ENCODE peak calls at places on chromosomes 16 and 17, in ten cellular contexts. One of them, this sample, is unnamed.

GRCh38 chr17:61157246-61157887 is 242.3 kb upstream of the TBX2 start:
- DNase-seq in suprapubic skin: no peak
- DNase-seq in HL-60: no peak
- DNase-seq in SK-N-SH: peak; percentile 54
- DNase-seq in esophagus muscularis mucosa: no peak
- DNase-seq in spleen: no peak
- DNase-seq in H1: no peak
- DNase-seq in sigmoid colon: no peak
- DNase-seq in HCT116: no peak
- DNase-seq in endothelial cell of umbilical vein: no peak
- DNase-seq in this sample: no peak

GRCh38 chr16:17467923-17468540 is 2.7 kb downstream of the XYLT1 start:
- DNase-seq in HCT116: no peak
- DNase-seq in spleen: peak; percentile 81
- DNase-seq in SK-N-SH: peak; percentile 80
- DNase-seq in H1: no peak
- DNase-seq in esophagus muscularis mucosa: no peak
- DNase-seq in sigmoid colon: peak; percentile 94
- DNase-seq in endothelial cell of umbilical vein: no peak
- DNase-seq in suprapubic skin: peak; percentile 73
- DNase-seq in HL-60: no peak
- DNase-seq in this sample: peak; percentile 48

GRCh38 chr16:73356401-73357079 is 308.6 kb upstream of the ZFHX3 start:
- DNase-seq in esophagus muscularis mucosa: no peak
- DNase-seq in HL-60: no peak
- DNase-seq in SK-N-SH: no peak
- DNase-seq in spleen: no peak
- DNase-seq in endothelial cell of umbilical vein: no peak
- DNase-seq in sigmoid colon: no peak
- DNase-seq in H1: no peak
- DNase-seq in HCT116: no peak
- DNase-seq in suprapubic skin: no peak
- DNase-seq in this sample: no peak

GRCh38 chr17:9676084-9676483 is 30.8 kb downstream of the USP43 start:
- DNase-seq in endothelial cell of umbilical vein: no peak
- DNase-seq in spleen: no peak
- DNase-seq in esophagus muscularis mucosa: no peak
- DNase-seq in HCT116: no peak
- DNase-seq in SK-N-SH: no peak
- DNase-seq in HL-60: no peak
- DNase-seq in suprapubic skin: no peak
- DNase-seq in H1: no peak
- DNase-seq in sigmoid colon: no peak
- DNase-seq in this sample: no peak

GRCh38 chr17:79005063-79005861 is 4.3 kb downstream of the CANT1 start:
- DNase-seq in SK-N-SH: no peak
- DNase-seq in H1: no peak
- DNase-seq in suprapubic skin: peak; percentile 59
- DNase-seq in endothelial cell of umbilical vein: peak; percentile 13
- DNase-seq in esophagus muscularis mucosa: no peak
- DNase-seq in HCT116: no peak
- DNase-seq in sigmoid colon: peak; percentile 54
- DNase-seq in spleen: no peak
- DNase-seq in HL-60: no peak
- DNase-seq in this sample: peak; percentile 71

GRCh38 chr16:29729116-29729521 is 16.7 kb downstream of the C16orf54 start:
- DNase-seq in sigmoid colon: no peak
- DNase-seq in HCT116: peak; percentile 57
- DNase-seq in SK-N-SH: peak; percentile 71
- DNase-seq in endothelial cell of umbilical vein: peak; percentile 43
- DNase-seq in esophagus muscularis mucosa: no peak
- DNase-seq in spleen: no peak
- DNase-seq in HL-60: no peak
- DNase-seq in suprapubic skin: no peak
- DNase-seq in H1: no peak
- DNase-seq in this sample: no peak

GRCh38 chr17:83199500-83200201 is 120.2 kb downstream of the METRNL start:
- DNase-seq in suprapubic skin: peak; percentile 76
- DNase-seq in esophagus muscularis mucosa: no peak
- DNase-seq in endothelial cell of umbilical vein: no peak
- DNase-seq in spleen: peak; percentile 94
- DNase-seq in HCT116: no peak
- DNase-seq in H1: no peak
- DNase-seq in SK-N-SH: no peak
- DNase-seq in HL-60: peak; percentile 76
- DNase-seq in sigmoid colon: peak; percentile 73
- DNase-seq in this sample: peak; percentile 23

GRCh38 chr16:87764600-87765472 is 950 bp downstream of the KLHDC4 start:
- DNase-seq in sigmoid colon: no peak
- DNase-seq in suprapubic skin: no peak
- DNase-seq in spleen: peak; percentile 81
- DNase-seq in SK-N-SH: peak; percentile 51
- DNase-seq in esophagus muscularis mucosa: no peak
- DNase-seq in endothelial cell of umbilical vein: no peak
- DNase-seq in HL-60: no peak
- DNase-seq in H1: no peak
- DNase-seq in HCT116: no peak
- DNase-seq in this sample: no peak

GRCh38 chr17:44547625-44548297 is 9.5 kb upstream of the FZD2 start:
- DNase-seq in esophagus muscularis mucosa: no peak
- DNase-seq in sigmoid colon: no peak
- DNase-seq in HL-60: no peak
- DNase-seq in endothelial cell of umbilical vein: no peak
- DNase-seq in spleen: no peak
- DNase-seq in H1: no peak
- DNase-seq in HCT116: no peak
- DNase-seq in suprapubic skin: no peak
- DNase-seq in SK-N-SH: no peak
- DNase-seq in this sample: no peak

GRCh38 chr16:82363026-82363816 is 193.2 kb upstream of the MPHOSPH6 start:
- DNase-seq in SK-N-SH: no peak
- DNase-seq in spleen: no peak
- DNase-seq in sigmoid colon: no peak
- DNase-seq in esophagus muscularis mucosa: peak; percentile 79
- DNase-seq in suprapubic skin: no peak
- DNase-seq in HCT116: no peak
- DNase-seq in endothelial cell of umbilical vein: no peak
- DNase-seq in H1: no peak
- DNase-seq in HL-60: no peak
- DNase-seq in this sample: no peak

GRCh38 chr17:34614698-34615097 is 35.3 kb downstream of the TMEM132E start:
- DNase-seq in HCT116: no peak
- DNase-seq in spleen: no peak
- DNase-seq in H1: no peak
- DNase-seq in SK-N-SH: no peak
- DNase-seq in sigmoid colon: no peak
- DNase-seq in HL-60: no peak
- DNase-seq in suprapubic skin: no peak
- DNase-seq in esophagus muscularis mucosa: no peak
- DNase-seq in endothelial cell of umbilical vein: no peak
- DNase-seq in this sample: no peak

GRCh38 chr17:80942360-80943345 is 49.0 kb upstream of the CHMP6 start:
- DNase-seq in HCT116: no peak
- DNase-seq in spleen: peak; percentile 79
- DNase-seq in suprapubic skin: peak; percentile 94
- DNase-seq in H1: no peak
- DNase-seq in endothelial cell of umbilical vein: no peak
- DNase-seq in HL-60: no peak
- DNase-seq in esophagus muscularis mucosa: peak; percentile 98
- DNase-seq in sigmoid colon: peak; percentile 99
- DNase-seq in SK-N-SH: no peak
- DNase-seq in this sample: peak; percentile 87

GRCh38 chr17:37708616-37709212 is 36.1 kb downstream of the HNF1B start:
- DNase-seq in HCT116: no peak
- DNase-seq in H1: no peak
- DNase-seq in endothelial cell of umbilical vein: no peak
- DNase-seq in SK-N-SH: no peak
- DNase-seq in suprapubic skin: no peak
- DNase-seq in esophagus muscularis mucosa: no peak
- DNase-seq in sigmoid colon: no peak
- DNase-seq in HL-60: no peak
- DNase-seq in spleen: no peak
- DNase-seq in this sample: no peak

GRCh38 chr17:76888661-76889060 is 20.5 kb downstream of the MGAT5B start:
- DNase-seq in HCT116: no peak
- DNase-seq in H1: no peak
- DNase-seq in esophagus muscularis mucosa: no peak
- DNase-seq in suprapubic skin: no peak
- DNase-seq in SK-N-SH: no peak
- DNase-seq in HL-60: no peak
- DNase-seq in sigmoid colon: no peak
- DNase-seq in endothelial cell of umbilical vein: no peak
- DNase-seq in spleen: peak; percentile 44
- DNase-seq in this sample: no peak
- TF ChIP-seq CTCF in HCT116: no peak
- TF ChIP-seq CTCF in H1: peak; percentile 69
- TF ChIP-seq CTCF in esophagus muscularis mucosa: no peak
- TF ChIP-seq CTCF in suprapubic skin: no peak
- TF ChIP-seq CTCF in SK-N-SH: peak; percentile 17
- TF ChIP-seq CTCF in HL-60: no peak
- TF ChIP-seq CTCF in sigmoid colon: no peak
- TF ChIP-seq CTCF in endothelial cell of umbilical vein: no peak
- TF ChIP-seq CTCF in spleen: no peak
- TF ChIP-seq CTCF in this sample: no peak

DNA sequence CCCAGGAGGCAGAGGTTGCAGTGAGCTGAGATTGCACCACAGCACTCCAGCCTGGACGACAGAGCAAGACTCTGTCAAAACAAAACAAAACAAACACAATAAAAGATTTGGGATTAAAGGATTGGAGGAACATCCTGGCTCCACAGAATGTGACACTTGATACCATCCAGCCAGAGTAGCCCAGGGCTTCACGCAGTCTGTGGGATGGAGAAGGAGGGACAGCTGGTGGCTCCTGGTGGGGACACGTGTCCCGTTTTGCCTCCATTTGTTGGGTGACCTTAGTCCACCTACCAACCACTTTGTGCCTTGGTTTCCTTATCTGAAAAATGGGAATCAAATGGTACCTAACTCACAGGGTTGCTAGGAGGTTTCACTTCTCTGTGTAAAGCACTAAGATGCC is 12.4 kb upstream of the CYB561 start:
- DNase-seq in spleen: no peak
- DNase-seq in sigmoid colon: no peak
- DNase-seq in HCT116: no peak
- DNase-seq in HL-60: no peak
- DNase-seq in esophagus muscularis mucosa: no peak
- DNase-seq in suprapubic skin: no peak
- DNase-seq in SK-N-SH: peak; percentile 13
- DNase-seq in endothelial cell of umbilical vein: no peak
- DNase-seq in H1: no peak
- DNase-seq in this sample: no peak
- H3K27ac ChIP-seq in spleen: no peak overlapping the region
- H3K27ac ChIP-seq in sigmoid colon: no peak overlapping the region
- H3K27ac ChIP-seq in HCT116: no peak overlapping the region
- H3K27ac ChIP-seq in HL-60: no peak overlapping the region
- H3K27ac ChIP-seq in esophagus muscularis mucosa: no peak overlapping the region
- H3K27ac ChIP-seq in suprapubic skin: no peak overlapping the region
- H3K27ac ChIP-seq in SK-N-SH: no peak overlapping the region
- H3K27ac ChIP-seq in endothelial cell of umbilical vein: no peak overlapping the region
- H3K27ac ChIP-seq in H1: no peak overlapping the region
- H3K27ac ChIP-seq in this sample: no peak overlapping the region

GRCh38 chr16:81251871-81252270 is 13.4 kb downstream of the BCO1 start:
- DNase-seq in sigmoid colon: no peak
- DNase-seq in esophagus muscularis mucosa: no peak
- DNase-seq in spleen: no peak
- DNase-seq in endothelial cell of umbilical vein: no peak
- DNase-seq in SK-N-SH: no peak
- DNase-seq in H1: no peak
- DNase-seq in HL-60: no peak
- DNase-seq in suprapubic skin: no peak
- DNase-seq in HCT116: no peak
- DNase-seq in this sample: no peak
- TF ChIP-seq POLR2AphosphoS5 in sigmoid colon: peak; percentile 69
- TF ChIP-seq POLR2AphosphoS5 in esophagus muscularis mucosa: no peak
- TF ChIP-seq POLR2AphosphoS5 in spleen: no peak
- TF ChIP-seq POLR2AphosphoS5 in endothelial cell of umbilical vein: no peak
- TF ChIP-seq POLR2AphosphoS5 in SK-N-SH: no peak
- TF ChIP-seq POLR2AphosphoS5 in H1: no peak
- TF ChIP-seq POLR2AphosphoS5 in HL-60: no peak
- TF ChIP-seq POLR2AphosphoS5 in suprapubic skin: no peak
- TF ChIP-seq POLR2AphosphoS5 in HCT116: no peak
- TF ChIP-seq POLR2AphosphoS5 in this sample: no peak

GRCh38 chr16:9124444-9124843 is 33.0 kb downstream of the HAPSTR1 start:
- DNase-seq in HCT116: no peak
- DNase-seq in esophagus muscularis mucosa: no peak
- DNase-seq in suprapubic skin: no peak
- DNase-seq in HL-60: no peak
- DNase-seq in SK-N-SH: no peak
- DNase-seq in H1: no peak
- DNase-seq in endothelial cell of umbilical vein: no peak
- DNase-seq in spleen: peak; percentile 63
- DNase-seq in sigmoid colon: peak; percentile 32
- DNase-seq in this sample: no peak

GRCh38 chr16:9123871-9124270 is 32.4 kb downstream of the HAPSTR1 start:
- DNase-seq in suprapubic skin: peak; percentile 74
- DNase-seq in esophagus muscularis mucosa: no peak
- DNase-seq in endothelial cell of umbilical vein: no peak
- DNase-seq in spleen: peak; percentile 93
- DNase-seq in sigmoid colon: peak; percentile 71
- DNase-seq in HCT116: peak; percentile 54
- DNase-seq in H1: no peak
- DNase-seq in HL-60: no peak
- DNase-seq in SK-N-SH: no peak
- DNase-seq in this sample: peak; percentile 82

GRCh38 chr16:9126609-9127008 is 35.2 kb downstream of the HAPSTR1 start:
- DNase-seq in HL-60: no peak
- DNase-seq in sigmoid colon: peak; percentile 13
- DNase-seq in endothelial cell of umbilical vein: no peak
- DNase-seq in SK-N-SH: no peak
- DNase-seq in H1: no peak
- DNase-seq in HCT116: no peak
- DNase-seq in esophagus muscularis mucosa: no peak
- DNase-seq in spleen: no peak
- DNase-seq in suprapubic skin: no peak
- DNase-seq in this sample: no peak

GRCh38 chr16:9125658-9126492 is 34.4 kb downstream of the HAPSTR1 start:
- DNase-seq in SK-N-SH: no peak
- DNase-seq in spleen: no peak
- DNase-seq in HCT116: no peak
- DNase-seq in H1: no peak
- DNase-seq in endothelial cell of umbilical vein: no peak
- DNase-seq in HL-60: no peak
- DNase-seq in esophagus muscularis mucosa: no peak
- DNase-seq in suprapubic skin: no peak
- DNase-seq in sigmoid colon: peak; percentile 38
- DNase-seq in this sample: no peak

DNA sequence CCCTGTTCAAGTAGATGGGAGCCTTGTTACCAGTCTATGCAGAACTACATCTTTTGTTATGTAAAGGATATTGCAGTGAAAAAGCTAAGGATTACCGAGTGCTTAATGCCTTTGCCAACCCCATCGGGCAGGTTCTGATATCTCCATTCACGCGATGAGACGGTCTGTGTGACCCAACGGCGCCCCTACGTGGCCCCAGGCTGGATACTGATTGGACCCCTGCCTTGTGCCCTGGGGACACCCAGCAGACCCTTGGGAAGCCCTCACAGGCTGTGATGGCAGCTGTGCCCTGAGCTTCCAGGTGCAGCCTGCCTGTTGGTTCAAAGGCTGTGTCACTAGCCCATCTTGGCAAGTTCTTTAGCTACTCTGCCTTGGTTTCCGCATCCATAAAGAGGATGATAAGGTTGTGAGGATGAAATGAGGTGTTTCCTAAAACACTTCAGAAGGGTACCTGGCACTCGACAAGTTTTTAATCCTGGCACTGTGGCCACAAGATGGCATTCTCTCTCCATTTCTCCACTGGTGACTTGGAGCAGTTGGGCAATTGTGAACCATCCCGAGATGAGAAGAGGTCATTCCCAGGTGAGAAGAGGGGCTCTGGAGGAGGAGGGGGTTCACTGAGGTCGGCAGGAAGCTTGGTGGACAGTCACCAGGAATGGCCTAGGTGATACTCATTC is 33.6 kb downstream of the HAPSTR1 start:
- DNase-seq in endothelial cell of umbilical vein: no peak
- DNase-seq in esophagus muscularis mucosa: no peak
- DNase-seq in sigmoid colon: no peak
- DNase-seq in H1: no peak
- DNase-seq in spleen: no peak
- DNase-seq in SK-N-SH: no peak
- DNase-seq in HL-60: no peak
- DNase-seq in suprapubic skin: no peak
- DNase-seq in HCT116: no peak
- DNase-seq in this sample: no peak
- TF ChIP-seq CTCF in endothelial cell of umbilical vein: no peak
- TF ChIP-seq CTCF in esophagus muscularis mucosa: no peak
- TF ChIP-seq CTCF in sigmoid colon: no peak
- TF ChIP-seq CTCF in H1: peak; percentile 46
- TF ChIP-seq CTCF in spleen: no peak
- TF ChIP-seq CTCF in SK-N-SH: peak; percentile 27
- TF ChIP-seq CTCF in HL-60: no peak
- TF ChIP-seq CTCF in suprapubic skin: no peak
- TF ChIP-seq CTCF in HCT116: no peak
- TF ChIP-seq CTCF in this sample: no peak